ENCODE peak calls at places on chromosomes 11 and 22, in four cellular contexts. One of them, this sample, is unnamed.

GRCh38 chr11:17991799-17992433 is 20.9 kb downstream of the SERGEF start:
- DNase-seq in K562: peak
- DNase-seq in HepG2: peak
- DNase-seq in WTC11: peak
- DNase-seq in this sample: peak

GRCh38 chr11:6402561-6402981 is 12.3 kb downstream of the SMPD1 start:
- DNase-seq in K562: no peak
- DNase-seq in HepG2: no peak
- DNase-seq in WTC11: no peak
- DNase-seq in this sample: no peak

GRCh38 chr11:94544832-94545640 is 1.3 kb downstream of the FUT4 start:
- DNase-seq in HepG2: no peak
- DNase-seq in WTC11: peak
- DNase-seq in K562: no peak
- DNase-seq in this sample: no peak

GRCh38 chr11:76323804-76324203 is 57.1 kb downstream of the THAP12 start:
- DNase-seq in WTC11: no peak
- DNase-seq in K562: no peak
- DNase-seq in HepG2: no peak
- DNase-seq in this sample: no peak

GRCh38 chr22:34243023-34243422 is 322.7 kb upstream of the LARGE1 start:
- DNase-seq in HepG2: no peak
- DNase-seq in K562: no peak
- DNase-seq in WTC11: no peak
- DNase-seq in this sample: no peak

GRCh38 chr11:128481135-128481534 is 106.2 kb downstream of the ETS1 start:
- DNase-seq in K562: no peak
- DNase-seq in WTC11: no peak
- DNase-seq in HepG2: no peak
- DNase-seq in this sample: no peak

GRCh38 chr11:18987454-18988231 is 48.4 kb upstream of the MRGPRX1 start:
- DNase-seq in K562: no peak
- DNase-seq in HepG2: no peak
- DNase-seq in WTC11: no peak
- DNase-seq in this sample: no peak

GRCh38 chr11:28697920-28698827 is 590.0 kb downstream of the METTL15 start:
- DNase-seq in HepG2: peak
- DNase-seq in K562: peak
- DNase-seq in WTC11: peak
- DNase-seq in this sample: peak

GRCh38 chr11:124657922-124658321 is 15.6 kb downstream of the SIAE start:
- DNase-seq in WTC11: no peak
- DNase-seq in HepG2: no peak
- DNase-seq in K562: no peak
- DNase-seq in this sample: no peak

GRCh38 chr22:24827305-24827704 is 21.3 kb downstream of the SGSM1 start:
- DNase-seq in K562: no peak
- DNase-seq in WTC11: no peak
- DNase-seq in HepG2: no peak
- DNase-seq in this sample: no peak

GRCh38 chr11:75429902-75430691 is 2.9 kb downstream of the KLHL35 start:
- DNase-seq in WTC11: peak
- DNase-seq in HepG2: no peak
- DNase-seq in K562: no peak
- DNase-seq in this sample: peak

GRCh38 chr11:63843042-63843441 is 4.1 kb downstream of the MARK2 start:
- DNase-seq in HepG2: no peak
- DNase-seq in WTC11: no peak
- DNase-seq in K562: no peak
- DNase-seq in this sample: no peak

GRCh38 chr22:17131686-17132085 is 10.5 kb upstream of the TMEM121B start:
- DNase-seq in WTC11: peak
- DNase-seq in K562: no peak
- DNase-seq in HepG2: no peak
- DNase-seq in this sample: no peak

GRCh38 chr11:74849525-74850391 is 99.1 kb downstream of the XRRA1 start:
- DNase-seq in WTC11: peak
- DNase-seq in HepG2: peak
- DNase-seq in K562: no peak
- DNase-seq in this sample: no peak

GRCh38 chr11:128180446-128181089 is 406.8 kb downstream of the ETS1 start:
- DNase-seq in K562: no peak
- DNase-seq in WTC11: no peak
- DNase-seq in HepG2: no peak
- DNase-seq in this sample: peak

GRCh38 chr11:70005107-70005818 is 72.9 kb upstream of the ANO1 start:
- DNase-seq in HepG2: no peak
- DNase-seq in WTC11: no peak
- DNase-seq in K562: no peak
- DNase-seq in this sample: no peak

GRCh38 chr11:1111545-1112212 is 37.0 kb downstream of the MUC2 start:
- DNase-seq in HepG2: no peak
- DNase-seq in K562: no peak
- DNase-seq in WTC11: no peak
- DNase-seq in this sample: no peak

GRCh38 chr11:125091247-125091876 is 20.1 kb downstream of the TMEM218 start:
- DNase-seq in WTC11: peak
- DNase-seq in HepG2: peak
- DNase-seq in K562: peak
- DNase-seq in this sample: peak

GRCh38 chr22:45515678-45516077 is 13.0 kb downstream of the FBLN1 start:
- DNase-seq in HepG2: no peak
- DNase-seq in K562: no peak
- DNase-seq in WTC11: no peak
- DNase-seq in this sample: no peak

GRCh38 chr11:74494916-74495315 is 1.4 kb upstream of the LIPT2 start:
- DNase-seq in WTC11: no peak
- DNase-seq in HepG2: no peak
- DNase-seq in K562: no peak
- DNase-seq in this sample: no peak

GRCh38 chr11:32266611-32267010 is 168.7 kb downstream of the WT1 start:
- DNase-seq in HepG2: no peak
- DNase-seq in WTC11: no peak
- DNase-seq in K562: no peak
- DNase-seq in this sample: no peak

GRCh38 chr11:117735350-117735977 is 61.6 kb downstream of the DSCAML1 start:
- DNase-seq in HepG2: no peak
- DNase-seq in WTC11: no peak
- DNase-seq in K562: no peak
- DNase-seq in this sample: no peak

GRCh38 chr11:65236194-65237059 is 25.3 kb upstream of the POLA2 start:
- DNase-seq in K562: no peak
- DNase-seq in HepG2: no peak
- DNase-seq in WTC11: no peak
- DNase-seq in this sample: no peak

GRCh38 chr11:73755670-73756069 is 5.2 kb downstream of the RAB6A start:
- DNase-seq in K562: no peak
- DNase-seq in WTC11: no peak
- DNase-seq in HepG2: no peak
- DNase-seq in this sample: no peak

GRCh38 chr11:119314748-119315138 is 2.2 kb downstream of the MCAM start:
- DNase-seq in HepG2: no peak
- DNase-seq in K562: no peak
- DNase-seq in WTC11: no peak
- DNase-seq in this sample: no peak

GRCh38 chr22:38104084-38104483 is 6.4 kb downstream of the BAIAP2L2 start:
- DNase-seq in K562: peak
- DNase-seq in WTC11: peak
- DNase-seq in HepG2: no peak
- DNase-seq in this sample: peak

GRCh38 chr11:64060861-64061444 is 25.2 kb downstream of the FLRT1 start:
- DNase-seq in HepG2: no peak
- DNase-seq in K562: peak
- DNase-seq in WTC11: peak
- DNase-seq in this sample: peak

GRCh38 chr22:21816472-21816786 is 51.0 kb downstream of the MAPK1 start:
- DNase-seq in HepG2: no peak
- DNase-seq in WTC11: no peak
- DNase-seq in K562: no peak
- DNase-seq in this sample: no peak

GRCh38 chr22:21815958-21816357 is 51.5 kb downstream of the MAPK1 start:
- DNase-seq in HepG2: no peak
- DNase-seq in WTC11: no peak
- DNase-seq in K562: no peak
- DNase-seq in this sample: no peak

GRCh38 chr22:21819183-21819770 is 48.2 kb downstream of the MAPK1 start:
- DNase-seq in WTC11: no peak
- DNase-seq in K562: peak
- DNase-seq in HepG2: no peak
- DNase-seq in this sample: no peak

GRCh38 chr22:21816787-21817496 is 50.5 kb downstream of the MAPK1 start:
- DNase-seq in K562: peak
- DNase-seq in WTC11: no peak
- DNase-seq in HepG2: no peak
- DNase-seq in this sample: peak

DNA sequence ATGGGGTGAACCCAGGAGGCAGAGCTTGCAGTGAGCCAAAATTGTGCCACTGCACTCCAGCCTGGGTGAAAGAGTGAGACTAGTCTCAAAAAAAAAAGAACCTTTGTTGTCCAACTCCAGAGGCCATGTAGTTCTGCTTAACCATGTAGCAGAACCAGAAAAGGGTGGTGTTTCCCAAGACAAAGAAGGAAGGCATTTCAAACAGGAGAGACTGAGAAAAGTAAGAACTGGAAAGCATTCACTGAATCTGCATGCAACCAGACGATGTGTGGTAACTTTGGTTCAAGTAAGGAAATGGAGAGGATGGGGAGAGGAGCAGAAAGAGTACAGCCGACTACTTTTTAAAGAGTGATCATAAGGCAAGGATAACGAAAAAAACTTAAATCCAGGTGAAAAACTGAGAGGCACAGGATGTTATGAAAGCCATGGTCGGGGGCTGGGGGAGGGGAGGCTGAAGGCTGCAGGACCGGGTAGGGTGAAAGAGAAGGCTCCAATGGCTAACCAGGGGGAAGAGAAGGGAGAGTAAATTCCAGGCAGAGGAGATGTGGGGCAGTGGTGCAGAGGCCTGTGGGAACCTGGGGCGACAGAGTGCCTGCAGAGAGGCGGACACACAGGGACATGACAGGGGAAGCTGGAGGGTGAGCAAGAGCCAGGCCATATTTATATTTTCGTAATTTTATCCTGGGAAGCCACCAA is 48.8 kb downstream of the MAPK1 start:
- DNase-seq in HepG2: no peak
- DNase-seq in K562: peak
- DNase-seq in WTC11: no peak
- DNase-seq in this sample: no peak
- TF ChIP-seq HMGXB4 in HepG2: no peak
- TF ChIP-seq HMGXB4 in K562: no peak
- TF ChIP-seq HMGXB4 in WTC11: no peak
- TF ChIP-seq HMGXB4 in this sample: no peak

GRCh38 chr11:41306435-41306834 is 153.0 kb downstream of the LRRC4C start:
- DNase-seq in K562: no peak
- DNase-seq in WTC11: no peak
- DNase-seq in HepG2: no peak
- DNase-seq in this sample: no peak

GRCh38 chr11:41307371-41308080 is 151.9 kb downstream of the LRRC4C start:
- DNase-seq in K562: no peak
- DNase-seq in HepG2: no peak
- DNase-seq in WTC11: no peak
- DNase-seq in this sample: no peak

GRCh38 chr11:41309716-41310115 is 149.7 kb downstream of the LRRC4C start:
- DNase-seq in HepG2: no peak
- DNase-seq in WTC11: peak
- DNase-seq in K562: no peak
- DNase-seq in this sample: no peak

GRCh38 chr11:41308286-41308685 is 151.2 kb downstream of the LRRC4C start:
- DNase-seq in HepG2: no peak
- DNase-seq in WTC11: no peak
- DNase-seq in K562: no peak
- DNase-seq in this sample: no peak

GRCh38 chr11:41309111-41309522 is 150.3 kb downstream of the LRRC4C start:
- DNase-seq in K562: no peak
- DNase-seq in WTC11: no peak
- DNase-seq in HepG2: no peak
- DNase-seq in this sample: no peak
- TF ChIP-seq HMGXB4 in K562: no peak
- TF ChIP-seq HMGXB4 in WTC11: no peak
- TF ChIP-seq HMGXB4 in HepG2: no peak
- TF ChIP-seq HMGXB4 in this sample: no peak

DNA sequence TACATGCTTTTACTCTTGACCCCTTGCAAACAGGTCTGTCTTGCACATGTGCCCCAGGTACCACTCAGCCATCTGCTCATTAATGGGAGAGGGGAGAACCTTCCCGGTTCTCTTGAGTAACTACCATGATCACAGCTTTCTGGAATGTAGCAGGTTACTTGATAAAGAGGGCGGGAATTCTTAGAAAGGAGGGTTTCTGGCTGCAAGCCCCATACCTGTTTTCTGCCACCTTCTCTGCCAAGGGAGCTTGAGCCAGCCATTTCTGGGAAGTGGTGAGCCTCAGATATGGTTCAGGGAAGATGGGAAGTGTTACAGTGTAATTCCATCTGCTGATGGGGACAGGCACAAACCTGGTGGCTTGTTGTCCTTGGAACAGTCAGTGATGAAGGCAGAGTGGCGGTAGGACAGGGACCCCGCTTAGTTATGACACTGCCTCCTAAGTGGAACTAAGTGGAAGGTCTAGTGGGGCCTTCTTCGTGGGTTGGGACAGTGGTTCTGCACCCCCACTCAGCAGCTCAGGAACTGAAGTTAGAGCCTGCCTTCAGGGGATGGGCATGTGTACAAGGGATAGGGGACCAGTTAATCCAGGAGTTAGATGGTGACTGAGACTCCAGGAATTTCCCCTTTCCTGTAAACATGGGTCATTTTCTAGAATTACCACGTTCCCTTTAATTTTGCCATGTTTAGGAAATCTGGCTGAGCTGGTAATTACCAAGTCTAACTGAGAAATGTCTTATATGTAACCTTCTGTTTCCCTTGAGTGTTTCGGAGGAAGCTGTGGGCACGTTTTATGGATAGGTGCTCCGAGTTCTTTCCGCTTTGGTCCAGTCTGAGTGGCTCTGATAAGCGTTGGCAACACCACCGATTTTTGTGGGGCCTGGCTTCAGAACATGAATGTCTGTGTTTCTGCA is 35.2 kb downstream of the BCR start:
- DNase-seq in WTC11: no peak
- DNase-seq in K562: peak
- DNase-seq in HepG2: no peak
- DNase-seq in this sample: no peak
- TF ChIP-seq HMGXB4 in WTC11: no peak
- TF ChIP-seq HMGXB4 in K562: peak
- TF ChIP-seq HMGXB4 in HepG2: no peak
- TF ChIP-seq HMGXB4 in this sample: no peak

GRCh38 chr11:115605397-115606222 is 101.4 kb upstream of the CADM1 start:
- DNase-seq in HepG2: no peak
- DNase-seq in K562: no peak
- DNase-seq in WTC11: no peak
- DNase-seq in this sample: no peak

GRCh38 chr11:115608976-115609375 is 104.8 kb upstream of the CADM1 start:
- DNase-seq in HepG2: no peak
- DNase-seq in K562: no peak
- DNase-seq in WTC11: no peak
- DNase-seq in this sample: no peak

GRCh38 chr11:115610908-115611307 is 106.7 kb upstream of the CADM1 start:
- DNase-seq in HepG2: no peak
- DNase-seq in WTC11: no peak
- DNase-seq in K562: no peak
- DNase-seq in this sample: no peak

GRCh38 chr11:115607621-115608191 is 103.5 kb upstream of the CADM1 start:
- DNase-seq in WTC11: no peak
- DNase-seq in HepG2: no peak
- DNase-seq in K562: no peak
- DNase-seq in this sample: no peak

GRCh38 chr11:115606223-115607220 is 102.3 kb upstream of the CADM1 start:
- DNase-seq in K562: no peak
- DNase-seq in WTC11: no peak
- DNase-seq in HepG2: no peak
- DNase-seq in this sample: no peak
- TF ChIP-seq HMGXB4 in K562: no peak
- TF ChIP-seq HMGXB4 in WTC11: no peak
- TF ChIP-seq HMGXB4 in HepG2: no peak
- TF ChIP-seq HMGXB4 in this sample: no peak